ENCODE peak calls at places on chromosome 6, in eight cellular contexts. One of them, this sample, is unnamed.

GRCh38 chr6:4380881-4381281 is 245.5 kb upstream of the ECI2 start:
- DNase-seq in stomach: no peak
- DNase-seq in suprapubic skin: no peak
- DNase-seq in H1: no peak
- DNase-seq in esophagus muscularis mucosa: no peak
- DNase-seq in tibial nerve: no peak
- DNase-seq in transverse colon: no peak
- DNase-seq in ovary: no peak
- DNase-seq in this sample: no peak

GRCh38 chr6:122717350-122717749 is 62.2 kb upstream of the FABP7 start:
- DNase-seq in tibial nerve: no peak
- DNase-seq in suprapubic skin: no peak
- DNase-seq in transverse colon: no peak
- DNase-seq in esophagus muscularis mucosa: no peak
- DNase-seq in stomach: no peak
- DNase-seq in ovary: no peak
- DNase-seq in H1: no peak
- DNase-seq in this sample: no peak

GRCh38 chr6:28757429-28758045 is 166.2 kb downstream of the TRIM27 start:
- DNase-seq in ovary: no peak
- DNase-seq in suprapubic skin: no peak
- DNase-seq in tibial nerve: no peak
- DNase-seq in H1: peak; percentile 73
- DNase-seq in esophagus muscularis mucosa: no peak
- DNase-seq in transverse colon: no peak
- DNase-seq in stomach: no peak
- DNase-seq in this sample: no peak

GRCh38 chr6:7617954-7618764 is 28.2 kb downstream of the SNRNP48 start:
- DNase-seq in transverse colon: peak; percentile 29
- DNase-seq in suprapubic skin: peak; percentile 91
- DNase-seq in ovary: no peak
- DNase-seq in tibial nerve: no peak
- DNase-seq in esophagus muscularis mucosa: no peak
- DNase-seq in stomach: no peak
- DNase-seq in H1: no peak
- DNase-seq in this sample: peak; percentile 74

GRCh38 chr6:40256831-40257230 is 322.6 kb upstream of the MOCS1 start:
- DNase-seq in tibial nerve: no peak
- DNase-seq in stomach: no peak
- DNase-seq in H1: no peak
- DNase-seq in esophagus muscularis mucosa: no peak
- DNase-seq in transverse colon: no peak
- DNase-seq in suprapubic skin: no peak
- DNase-seq in ovary: no peak
- DNase-seq in this sample: no peak

GRCh38 chr6:54283877-54284860 is 24.1 kb upstream of the TINAG start:
- DNase-seq in tibial nerve: no peak
- DNase-seq in H1: no peak
- DNase-seq in esophagus muscularis mucosa: no peak
- DNase-seq in suprapubic skin: no peak
- DNase-seq in stomach: no peak
- DNase-seq in ovary: no peak
- DNase-seq in transverse colon: no peak
- DNase-seq in this sample: no peak

GRCh38 chr6:70763754-70764153 is 96.1 kb downstream of the SMAP1 start:
- DNase-seq in stomach: no peak
- DNase-seq in tibial nerve: no peak
- DNase-seq in transverse colon: no peak
- DNase-seq in H1: no peak
- DNase-seq in esophagus muscularis mucosa: no peak
- DNase-seq in ovary: no peak
- DNase-seq in suprapubic skin: no peak
- DNase-seq in this sample: no peak

GRCh38 chr6:123803862-123804681 is at the start of gene NKAIN2:
- DNase-seq in stomach: no peak
- DNase-seq in suprapubic skin: no peak
- DNase-seq in esophagus muscularis mucosa: no peak
- DNase-seq in H1: peak; percentile 80
- DNase-seq in ovary: no peak
- DNase-seq in transverse colon: no peak
- DNase-seq in tibial nerve: no peak
- DNase-seq in this sample: no peak

GRCh38 chr6:7998103-7998725 is 66.0 kb downstream of the BLOC1S5 start:
- DNase-seq in suprapubic skin: no peak
- DNase-seq in transverse colon: no peak
- DNase-seq in tibial nerve: no peak
- DNase-seq in ovary: no peak
- DNase-seq in esophagus muscularis mucosa: no peak
- DNase-seq in stomach: no peak
- DNase-seq in H1: no peak
- DNase-seq in this sample: no peak

GRCh38 chr6:36418558-36418957 is 24.1 kb downstream of the PXT1 start:
- DNase-seq in H1: no peak
- DNase-seq in ovary: no peak
- DNase-seq in suprapubic skin: no peak
- DNase-seq in transverse colon: no peak
- DNase-seq in esophagus muscularis mucosa: no peak
- DNase-seq in tibial nerve: no peak
- DNase-seq in stomach: no peak
- DNase-seq in this sample: no peak

GRCh38 chr6:47241742-47242482 is 67.8 kb downstream of the TNFRSF21 start:
- DNase-seq in stomach: no peak
- DNase-seq in suprapubic skin: no peak
- DNase-seq in transverse colon: no peak
- DNase-seq in ovary: no peak
- DNase-seq in tibial nerve: no peak
- DNase-seq in esophagus muscularis mucosa: no peak
- DNase-seq in H1: no peak
- DNase-seq in this sample: peak; percentile 71
- TF ChIP-seq EP300 in stomach: no peak
- TF ChIP-seq EP300 in suprapubic skin: no peak
- TF ChIP-seq EP300 in transverse colon: no peak
- TF ChIP-seq EP300 in ovary: no peak
- TF ChIP-seq EP300 in tibial nerve: no peak
- TF ChIP-seq EP300 in esophagus muscularis mucosa: no peak
- TF ChIP-seq EP300 in H1: no peak
- TF ChIP-seq EP300 in this sample: no peak

GRCh38 chr6:136571065-136571464 is 20.8 kb upstream of the MAP7 start:
- DNase-seq in stomach: no peak
- DNase-seq in esophagus muscularis mucosa: no peak
- DNase-seq in transverse colon: no peak
- DNase-seq in suprapubic skin: no peak
- DNase-seq in tibial nerve: no peak
- DNase-seq in H1: no peak
- DNase-seq in ovary: no peak
- DNase-seq in this sample: no peak

GRCh38 chr6:136579800-136580199 is 29.6 kb upstream of the MAP7 start:
- DNase-seq in H1: no peak
- DNase-seq in suprapubic skin: no peak
- DNase-seq in ovary: no peak
- DNase-seq in stomach: no peak
- DNase-seq in tibial nerve: no peak
- DNase-seq in transverse colon: no peak
- DNase-seq in esophagus muscularis mucosa: no peak
- DNase-seq in this sample: no peak

GRCh38 chr6:136576821-136577220 is 26.6 kb upstream of the MAP7 start:
- DNase-seq in stomach: no peak
- DNase-seq in suprapubic skin: no peak
- DNase-seq in transverse colon: no peak
- DNase-seq in esophagus muscularis mucosa: no peak
- DNase-seq in ovary: no peak
- DNase-seq in H1: no peak
- DNase-seq in tibial nerve: no peak
- DNase-seq in this sample: no peak
- H3K36me3 ChIP-seq in stomach: peaks cover 92% of the 10 kb centered on the region
- H3K36me3 ChIP-seq in suprapubic skin: peaks cover 15% of the 10 kb centered on the region
- H3K36me3 ChIP-seq in transverse colon: no peaks in the 10 kb centered on the region
- H3K36me3 ChIP-seq in esophagus muscularis mucosa: peaks cover 17% of the 10 kb centered on the region
- H3K36me3 ChIP-seq in ovary: no peaks in the 10 kb centered on the region
- H3K36me3 ChIP-seq in H1: no peaks in the 10 kb centered on the region
- H3K36me3 ChIP-seq in tibial nerve: peaks cover 18% of the 10 kb centered on the region
- H3K36me3 ChIP-seq in this sample: peaks cover 16% of the 10 kb centered on the region

GRCh38 chr6:16276991-16277981 is 38.9 kb downstream of the GMPR start:
- DNase-seq in transverse colon: peak; percentile 52
- DNase-seq in esophagus muscularis mucosa: no peak
- DNase-seq in suprapubic skin: no peak
- DNase-seq in tibial nerve: peak; percentile 16
- DNase-seq in H1: peak; percentile 76
- DNase-seq in stomach: peak; percentile 73
- DNase-seq in ovary: peak; percentile 74
- DNase-seq in this sample: peak; percentile 72
- TF ChIP-seq EP300 in transverse colon: no peak
- TF ChIP-seq EP300 in esophagus muscularis mucosa: no peak
- TF ChIP-seq EP300 in suprapubic skin: no peak
- TF ChIP-seq EP300 in tibial nerve: peak; percentile 49
- TF ChIP-seq EP300 in H1: no peak
- TF ChIP-seq EP300 in stomach: no peak
- TF ChIP-seq EP300 in ovary: no peak
- TF ChIP-seq EP300 in this sample: no peak

GRCh38 chr6:78967191-78967590 is 99.8 kb downstream of the IRAK1BP1 start:
- DNase-seq in transverse colon: no peak
- DNase-seq in suprapubic skin: no peak
- DNase-seq in ovary: no peak
- DNase-seq in stomach: no peak
- DNase-seq in esophagus muscularis mucosa: no peak
- DNase-seq in H1: no peak
- DNase-seq in tibial nerve: no peak
- DNase-seq in this sample: no peak
- H3K36me3 ChIP-seq in transverse colon: no peaks in the 10 kb centered on the region
- H3K36me3 ChIP-seq in suprapubic skin: peaks cover 58% of the 10 kb centered on the region
- H3K36me3 ChIP-seq in ovary: no peaks in the 10 kb centered on the region
- H3K36me3 ChIP-seq in stomach: peaks cover 95% of the 10 kb centered on the region
- H3K36me3 ChIP-seq in esophagus muscularis mucosa: peaks cover 20% of the 10 kb centered on the region
- H3K36me3 ChIP-seq in H1: peaks cover 89% of the 10 kb centered on the region
- H3K36me3 ChIP-seq in tibial nerve: peaks cover 88% of the 10 kb centered on the region
- H3K36me3 ChIP-seq in this sample: peaks cover 15% of the 10 kb centered on the region

GRCh38 chr6:80638222-80639055 is 532.0 kb downstream of the BCKDHB start:
- DNase-seq in suprapubic skin: no peak
- DNase-seq in tibial nerve: no peak
- DNase-seq in H1: no peak
- DNase-seq in ovary: no peak
- DNase-seq in transverse colon: peak; percentile 8
- DNase-seq in stomach: peak; percentile 53
- DNase-seq in esophagus muscularis mucosa: no peak
- DNase-seq in this sample: no peak
- TF ChIP-seq EP300 in suprapubic skin: no peak
- TF ChIP-seq EP300 in tibial nerve: peak; percentile 67
- TF ChIP-seq EP300 in H1: no peak
- TF ChIP-seq EP300 in ovary: no peak
- TF ChIP-seq EP300 in transverse colon: no peak
- TF ChIP-seq EP300 in stomach: no peak
- TF ChIP-seq EP300 in esophagus muscularis mucosa: no peak
- TF ChIP-seq EP300 in this sample: no peak

GRCh38 chr6:53011993-53012392 is 16.9 kb upstream of the GSTA4 start:
- DNase-seq in transverse colon: no peak
- DNase-seq in esophagus muscularis mucosa: no peak
- DNase-seq in suprapubic skin: no peak
- DNase-seq in H1: no peak
- DNase-seq in tibial nerve: no peak
- DNase-seq in ovary: no peak
- DNase-seq in stomach: no peak
- DNase-seq in this sample: no peak
- H3K36me3 ChIP-seq in transverse colon: no peaks in the 10 kb centered on the region
- H3K36me3 ChIP-seq in esophagus muscularis mucosa: peaks cover 62% of the 10 kb centered on the region
- H3K36me3 ChIP-seq in suprapubic skin: peaks cover 88% of the 10 kb centered on the region
- H3K36me3 ChIP-seq in H1: peaks cover 29% of the 10 kb centered on the region
- H3K36me3 ChIP-seq in tibial nerve: peaks cover 97% of the 10 kb centered on the region
- H3K36me3 ChIP-seq in ovary: no peaks in the 10 kb centered on the region
- H3K36me3 ChIP-seq in stomach: peaks cover 92% of the 10 kb centered on the region
- H3K36me3 ChIP-seq in this sample: peaks cover 73% of the 10 kb centered on the region

GRCh38 chr6:101089640-101090039 is 208.5 kb upstream of the ASCC3 start:
- DNase-seq in ovary: no peak
- DNase-seq in esophagus muscularis mucosa: no peak
- DNase-seq in H1: no peak
- DNase-seq in transverse colon: no peak
- DNase-seq in suprapubic skin: no peak
- DNase-seq in stomach: no peak
- DNase-seq in tibial nerve: no peak
- DNase-seq in this sample: no peak

GRCh38 chr6:101086473-101086872 is 205.3 kb upstream of the ASCC3 start:
- DNase-seq in ovary: no peak
- DNase-seq in transverse colon: no peak
- DNase-seq in suprapubic skin: no peak
- DNase-seq in H1: no peak
- DNase-seq in stomach: no peak
- DNase-seq in tibial nerve: no peak
- DNase-seq in esophagus muscularis mucosa: no peak
- DNase-seq in this sample: no peak

GRCh38 chr6:101088594-101088993 is 207.5 kb upstream of the ASCC3 start:
- DNase-seq in ovary: no peak
- DNase-seq in transverse colon: no peak
- DNase-seq in esophagus muscularis mucosa: no peak
- DNase-seq in suprapubic skin: no peak
- DNase-seq in stomach: no peak
- DNase-seq in tibial nerve: no peak
- DNase-seq in H1: no peak
- DNase-seq in this sample: no peak

GRCh38 chr6:101083533-101084172 is 202.5 kb upstream of the ASCC3 start:
- DNase-seq in stomach: no peak
- DNase-seq in tibial nerve: no peak
- DNase-seq in suprapubic skin: no peak
- DNase-seq in esophagus muscularis mucosa: no peak
- DNase-seq in H1: no peak
- DNase-seq in transverse colon: no peak
- DNase-seq in ovary: no peak
- DNase-seq in this sample: no peak

GRCh38 chr6:101085327-101085726 is 204.2 kb upstream of the ASCC3 start:
- DNase-seq in H1: no peak
- DNase-seq in stomach: no peak
- DNase-seq in esophagus muscularis mucosa: no peak
- DNase-seq in transverse colon: no peak
- DNase-seq in suprapubic skin: no peak
- DNase-seq in tibial nerve: no peak
- DNase-seq in ovary: no peak
- DNase-seq in this sample: no peak
- TF ChIP-seq EP300 in H1: no peak
- TF ChIP-seq EP300 in stomach: no peak
- TF ChIP-seq EP300 in esophagus muscularis mucosa: no peak
- TF ChIP-seq EP300 in transverse colon: no peak
- TF ChIP-seq EP300 in suprapubic skin: no peak
- TF ChIP-seq EP300 in tibial nerve: no peak
- TF ChIP-seq EP300 in ovary: no peak
- TF ChIP-seq EP300 in this sample: no peak